ENCODE peak calls at places on chromosome 21, in five cellular contexts. K is kidney glomerular epithelial cell; L is stimulated activated CD4-positive, alpha-beta T cell treated with anti-CD3 and anti-CD28 coated beads, Interleukin-2, amount 100 ng/mL, for 24 hours; O is HEK293T; Q is C1 segment of cervical spinal cord. P is an unnamed sample.

GRCh38 chr21:31343680-31344480 is at the start of gene TIAM1:
- DNase-seq in Q (no peak), L (peak; percentile 52), K (peak; percentile 45), O (peak; percentile 71), P (peak; percentile 59)

GRCh38 chr21:38413958-38414506 is 84.2 kb downstream of the ERG start:
- DNase-seq in L (no peak), K (no peak), Q (no peak), O (no peak), P (no peak)

GRCh38 chr21:45950740-45951515 is 30.6 kb upstream of the COL6A1 start:
- DNase-seq in Q (no peak), L (no peak), O (no peak), K (peak; percentile 67), P (peak; percentile 63)

GRCh38 chr21:29893687-29894086 is 46.1 kb downstream of the GRIK1 start:
- DNase-seq in K (no peak), Q (no peak), L (no peak), O (no peak), P (no peak)

GRCh38 chr21:32083175-32083574 is 195.7 kb downstream of the MIS18A start:
- DNase-seq in O (no peak), L (no peak), Q (no peak), K (no peak), P (no peak)

GRCh38 chr21:33069994-33070811 is at the start of gene OLIG1:
- DNase-seq in Q (no peak), L (peak; percentile 37), O (peak; percentile 88), K (no peak), P (peak; percentile 34)

GRCh38 chr21:45982256-45982757 is 737 bp downstream of the COL6A1 start:
- DNase-seq in K (peak; percentile 7), Q (no peak), O (no peak), L (peak; percentile 26), P (peak; percentile 33)

GRCh38 chr21:14753466-14754258 is 207.5 kb upstream of the SAMSN1 start:
- DNase-seq in K (no peak), Q (no peak), L (no peak), O (no peak), P (no peak)

GRCh38 chr21:10640446-10640845 is 119.1 kb downstream of the TPTE start:
- DNase-seq in Q (no peak), O (no peak), K (no peak), L (no peak), P (no peak)

GRCh38 chr21:31248598-31248997 is 95.5 kb downstream of the TIAM1 start:
- DNase-seq in O (no peak), L (no peak), Q (no peak), K (no peak), P (peak; percentile 23)

GRCh38 chr21:43854773-43855633 is 10.0 kb upstream of the AGPAT3 start:
- DNase-seq in K (no peak), O (no peak), L (no peak), Q (no peak), P (no peak)

GRCh38 chr21:45827881-45828579 is 153.5 kb upstream of the COL6A1 start:
- DNase-seq in L (no peak), K (no peak), Q (no peak), O (no peak), P (no peak)

GRCh38 chr21:34886554-34887385 is 162.3 kb downstream of the RUNX1 start:
- DNase-seq in K (no peak), L (peak; percentile 35), Q (no peak), O (no peak), P (peak; percentile 52)

GRCh38 chr21:46065215-46065992 is 32.5 kb upstream of the COL6A2 start:
- DNase-seq in L (peak; percentile 13), K (peak; percentile 80), Q (no peak), O (no peak), P (no peak)

GRCh38 chr21:27189870-27190269 is 223.0 kb upstream of the ADAMTS5 start:
- DNase-seq in L (no peak), O (no peak), K (peak; percentile 6), Q (no peak), P (no peak)

GRCh38 chr21:39720126-39720778 is 24.7 kb upstream of the IGSF5 start:
- DNase-seq in L (no peak), K (no peak), O (no peak), Q (no peak), P (peak; percentile 6)

GRCh38 chr21:43938751-43939442 is 73.2 kb upstream of the TRAPPC10 start:
- DNase-seq in Q (no peak), L (peak; percentile 92), O (peak; percentile 95), K (peak; percentile 7), P (peak; percentile 68)

P was measured in foreskin fibroblast.